ENCODE peak calls at places on chromosomes 11 and 22, in nine cellular contexts. One of them, this sample, is unnamed. For H3K4me1, the result is how much of the 10 kb centered on the place peaks cover.

GRCh38 chr11:71988050-71988449 is 10.7 kb upstream of the IL18BP start:
- DNase-seq in gastrocnemius medialis: no peak
- DNase-seq in A673: no peak
- DNase-seq in lower lobe of right lung: no peak
- DNase-seq in IMR-90: peak
- DNase-seq in cardiac muscle cell: no peak
- DNase-seq in upper lobe of right lung: no peak
- DNase-seq in tibial artery: no peak
- DNase-seq in left lung: no peak
- DNase-seq in this sample: no peak

GRCh38 chr11:2988996-2989395 is 3.1 kb downstream of the NAP1L4 start:
- DNase-seq in gastrocnemius medialis: no peak
- DNase-seq in A673: no peak
- DNase-seq in lower lobe of right lung: no peak
- DNase-seq in IMR-90: peak
- DNase-seq in cardiac muscle cell: no peak
- DNase-seq in upper lobe of right lung: no peak
- DNase-seq in tibial artery: no peak
- DNase-seq in left lung: no peak
- DNase-seq in this sample: no peak

GRCh38 chr11:6992457-6993431 is 27.4 kb downstream of the ZNF214 start:
- DNase-seq in gastrocnemius medialis: peak
- DNase-seq in A673: no peak
- DNase-seq in lower lobe of right lung: no peak
- DNase-seq in IMR-90: peak
- DNase-seq in cardiac muscle cell: no peak
- DNase-seq in upper lobe of right lung: no peak
- DNase-seq in tibial artery: no peak
- DNase-seq in left lung: no peak
- DNase-seq in this sample: no peak

GRCh38 chr22:39997939-39998726 is 3.4 kb downstream of the FAM83F start:
- DNase-seq in gastrocnemius medialis: no peak
- DNase-seq in A673: no peak
- DNase-seq in lower lobe of right lung: no peak
- DNase-seq in IMR-90: peak
- DNase-seq in cardiac muscle cell: no peak
- DNase-seq in upper lobe of right lung: no peak
- DNase-seq in tibial artery: no peak
- DNase-seq in left lung: no peak
- DNase-seq in this sample: peak

GRCh38 chr11:47861762-47862161 is 13.6 kb upstream of the NUP160 start:
- DNase-seq in gastrocnemius medialis: no peak
- DNase-seq in A673: peak
- DNase-seq in lower lobe of right lung: no peak
- DNase-seq in IMR-90: peak
- DNase-seq in cardiac muscle cell: no peak
- DNase-seq in upper lobe of right lung: no peak
- DNase-seq in tibial artery: no peak
- DNase-seq in left lung: no peak
- DNase-seq in this sample: no peak

GRCh38 chr22:47294222-47294532 is 531.7 kb downstream of the TBC1D22A start:
- DNase-seq in gastrocnemius medialis: no peak
- DNase-seq in A673: no peak
- DNase-seq in lower lobe of right lung: no peak
- DNase-seq in IMR-90: peak
- DNase-seq in cardiac muscle cell: no peak
- DNase-seq in upper lobe of right lung: no peak
- DNase-seq in tibial artery: no peak
- DNase-seq in left lung: no peak
- DNase-seq in this sample: no peak

GRCh38 chr11:113168804-113169342 is 145.5 kb upstream of the TTC12 start:
- DNase-seq in gastrocnemius medialis: no peak
- DNase-seq in A673: peak
- DNase-seq in lower lobe of right lung: no peak
- DNase-seq in IMR-90: no peak
- DNase-seq in cardiac muscle cell: no peak
- DNase-seq in upper lobe of right lung: no peak
- DNase-seq in tibial artery: no peak
- DNase-seq in left lung: no peak
- DNase-seq in this sample: no peak

GRCh38 chr11:76604081-76604601 is 66.4 kb downstream of the LRRC32 start:
- DNase-seq in gastrocnemius medialis: no peak
- DNase-seq in A673: no peak
- DNase-seq in lower lobe of right lung: no peak
- DNase-seq in IMR-90: no peak
- DNase-seq in cardiac muscle cell: no peak
- DNase-seq in upper lobe of right lung: no peak
- DNase-seq in tibial artery: peak
- DNase-seq in left lung: no peak
- DNase-seq in this sample: no peak

GRCh38 chr22:24402460-24403192 is 24.8 kb upstream of the ADORA2A start:
- DNase-seq in gastrocnemius medialis: peak
- DNase-seq in A673: peak
- DNase-seq in lower lobe of right lung: no peak
- DNase-seq in IMR-90: peak
- DNase-seq in cardiac muscle cell: peak
- DNase-seq in upper lobe of right lung: no peak
- DNase-seq in tibial artery: peak
- DNase-seq in left lung: peak
- DNase-seq in this sample: peak

GRCh38 chr22:24398409-24398808 is 29.0 kb upstream of the ADORA2A start:
- DNase-seq in gastrocnemius medialis: no peak
- DNase-seq in A673: no peak
- DNase-seq in lower lobe of right lung: no peak
- DNase-seq in IMR-90: peak
- DNase-seq in cardiac muscle cell: no peak
- DNase-seq in upper lobe of right lung: no peak
- DNase-seq in tibial artery: no peak
- DNase-seq in left lung: no peak
- DNase-seq in this sample: no peak

GRCh38 chr22:24400726-24401596 is 26.4 kb upstream of the ADORA2A start:
- DNase-seq in gastrocnemius medialis: no peak
- DNase-seq in A673: no peak
- DNase-seq in lower lobe of right lung: no peak
- DNase-seq in IMR-90: peak
- DNase-seq in cardiac muscle cell: no peak
- DNase-seq in upper lobe of right lung: no peak
- DNase-seq in tibial artery: no peak
- DNase-seq in left lung: no peak
- DNase-seq in this sample: no peak

GRCh38 chr22:24401824-24402434 is 25.5 kb upstream of the ADORA2A start:
- DNase-seq in gastrocnemius medialis: no peak
- DNase-seq in A673: no peak
- DNase-seq in lower lobe of right lung: no peak
- DNase-seq in IMR-90: no peak
- DNase-seq in cardiac muscle cell: no peak
- DNase-seq in upper lobe of right lung: no peak
- DNase-seq in tibial artery: peak
- DNase-seq in left lung: no peak
- DNase-seq in this sample: peak

DNA sequence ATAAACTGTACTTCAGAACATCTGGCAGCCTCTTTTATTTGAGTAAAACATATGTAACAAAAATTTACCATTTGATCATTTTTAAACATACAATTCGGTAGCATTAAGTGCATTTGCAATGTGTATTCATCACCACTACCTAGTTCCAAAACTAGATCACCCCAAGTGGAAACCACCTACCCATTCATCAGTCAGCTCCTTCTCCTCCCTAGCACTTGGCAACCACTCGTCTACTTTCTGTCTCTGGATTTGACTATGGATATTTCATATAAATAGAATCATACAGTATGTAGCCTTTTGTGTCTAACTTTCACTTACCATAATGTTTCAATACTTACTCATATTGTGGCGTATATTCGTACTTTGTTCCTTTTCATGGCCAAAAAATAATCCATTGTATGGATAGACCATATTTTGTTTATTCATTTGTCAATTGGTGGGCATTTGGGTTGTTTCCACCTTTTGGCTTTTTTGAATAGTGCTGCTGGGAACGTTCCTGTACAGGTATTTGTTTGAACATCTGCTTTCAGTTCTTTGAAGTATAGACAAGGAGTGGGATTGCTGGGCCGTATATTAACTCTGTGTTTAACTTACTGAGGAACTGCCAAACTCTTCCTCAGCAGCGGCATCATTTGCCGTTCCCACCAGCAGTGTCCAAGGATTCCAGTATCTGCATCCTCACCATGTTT is 27.2 kb upstream of the ADORA2A start:
- DNase-seq in gastrocnemius medialis: no peak
- DNase-seq in A673: no peak
- DNase-seq in lower lobe of right lung: no peak
- DNase-seq in IMR-90: no peak
- DNase-seq in cardiac muscle cell: no peak
- DNase-seq in upper lobe of right lung: no peak
- DNase-seq in tibial artery: no peak
- DNase-seq in left lung: no peak
- DNase-seq in this sample: no peak
- H3K4me1 ChIP-seq in gastrocnemius medialis: under half
- H3K4me1 ChIP-seq in A673: under half
- H3K4me1 ChIP-seq in lower lobe of right lung: under half
- H3K4me1 ChIP-seq in IMR-90: under half
- H3K4me1 ChIP-seq in cardiac muscle cell: under half
- H3K4me1 ChIP-seq in upper lobe of right lung: under half
- H3K4me1 ChIP-seq in tibial artery: under half
- H3K4me1 ChIP-seq in left lung: under half
- H3K4me1 ChIP-seq in this sample: under half

GRCh38 chr11:14643697-14644395 is at the start of gene PDE3B:
- DNase-seq in gastrocnemius medialis: peak
- DNase-seq in A673: peak
- DNase-seq in lower lobe of right lung: peak
- DNase-seq in IMR-90: peak
- DNase-seq in cardiac muscle cell: peak
- DNase-seq in upper lobe of right lung: peak
- DNase-seq in tibial artery: peak
- DNase-seq in left lung: peak
- DNase-seq in this sample: peak

GRCh38 chr11:14644396-14645246 is 1.0 kb downstream of the PDE3B start:
- DNase-seq in gastrocnemius medialis: no peak
- DNase-seq in A673: peak
- DNase-seq in lower lobe of right lung: peak
- DNase-seq in IMR-90: no peak
- DNase-seq in cardiac muscle cell: peak
- DNase-seq in upper lobe of right lung: peak
- DNase-seq in tibial artery: peak
- DNase-seq in left lung: no peak
- DNase-seq in this sample: peak

GRCh38 chr11:14642453-14642852 is 1.2 kb upstream of the PDE3B start:
- DNase-seq in gastrocnemius medialis: no peak
- DNase-seq in A673: no peak
- DNase-seq in lower lobe of right lung: no peak
- DNase-seq in IMR-90: no peak
- DNase-seq in cardiac muscle cell: no peak
- DNase-seq in upper lobe of right lung: no peak
- DNase-seq in tibial artery: no peak
- DNase-seq in left lung: no peak
- DNase-seq in this sample: no peak

GRCh38 chr11:14641801-14642200 is 1.8 kb upstream of the PDE3B start:
- DNase-seq in gastrocnemius medialis: no peak
- DNase-seq in A673: no peak
- DNase-seq in lower lobe of right lung: no peak
- DNase-seq in IMR-90: no peak
- DNase-seq in cardiac muscle cell: no peak
- DNase-seq in upper lobe of right lung: no peak
- DNase-seq in tibial artery: no peak
- DNase-seq in left lung: no peak
- DNase-seq in this sample: no peak

GRCh38 chr11:14642873-14643696 is 519 bp upstream of the PDE3B start:
- DNase-seq in gastrocnemius medialis: no peak
- DNase-seq in A673: no peak
- DNase-seq in lower lobe of right lung: no peak
- DNase-seq in IMR-90: no peak
- DNase-seq in cardiac muscle cell: no peak
- DNase-seq in upper lobe of right lung: peak
- DNase-seq in tibial artery: no peak
- DNase-seq in left lung: peak
- DNase-seq in this sample: no peak
- H3K4me3 ChIP-seq in gastrocnemius medialis: peak
- H3K4me3 ChIP-seq in A673: peak
- H3K4me3 ChIP-seq in lower lobe of right lung: peak
- H3K4me3 ChIP-seq in IMR-90: peak
- H3K4me3 ChIP-seq in cardiac muscle cell: peak
- H3K4me3 ChIP-seq in upper lobe of right lung: peak
- H3K4me3 ChIP-seq in tibial artery: peak
- H3K4me3 ChIP-seq in left lung: peak
- H3K4me3 ChIP-seq in this sample: peak

GRCh38 chr11:33843018-33843417 is 48.9 kb downstream of the LMO2 start:
- DNase-seq in gastrocnemius medialis: no peak
- DNase-seq in A673: no peak
- DNase-seq in lower lobe of right lung: no peak
- DNase-seq in IMR-90: no peak
- DNase-seq in cardiac muscle cell: no peak
- DNase-seq in upper lobe of right lung: no peak
- DNase-seq in tibial artery: no peak
- DNase-seq in left lung: no peak
- DNase-seq in this sample: no peak

GRCh38 chr11:33842236-33842915 is 49.5 kb downstream of the LMO2 start:
- DNase-seq in gastrocnemius medialis: no peak
- DNase-seq in A673: no peak
- DNase-seq in lower lobe of right lung: no peak
- DNase-seq in IMR-90: no peak
- DNase-seq in cardiac muscle cell: no peak
- DNase-seq in upper lobe of right lung: no peak
- DNase-seq in tibial artery: no peak
- DNase-seq in left lung: no peak
- DNase-seq in this sample: no peak

GRCh38 chr11:33844236-33844635 is 47.6 kb downstream of the LMO2 start:
- DNase-seq in gastrocnemius medialis: no peak
- DNase-seq in A673: no peak
- DNase-seq in lower lobe of right lung: no peak
- DNase-seq in IMR-90: no peak
- DNase-seq in cardiac muscle cell: no peak
- DNase-seq in upper lobe of right lung: no peak
- DNase-seq in tibial artery: no peak
- DNase-seq in left lung: no peak
- DNase-seq in this sample: no peak

DNA sequence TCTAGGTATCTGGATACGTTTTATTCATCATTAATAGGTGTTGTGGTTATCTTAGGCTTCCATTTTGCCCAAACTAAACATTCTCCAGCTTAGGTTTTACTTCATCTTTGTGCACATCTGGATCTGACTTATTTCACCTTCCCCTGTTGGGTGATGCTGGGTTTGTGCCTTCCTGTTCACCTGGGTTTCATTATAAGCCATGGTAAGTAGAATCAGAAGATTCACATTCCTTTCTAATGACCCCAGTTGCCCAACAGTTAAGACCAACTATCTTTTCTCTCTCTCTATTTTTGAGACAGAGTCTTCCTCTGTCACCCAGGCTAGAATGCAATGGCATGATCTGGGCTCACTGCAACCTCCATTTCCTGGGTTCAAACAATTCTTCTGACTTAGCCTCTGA is 44.6 kb downstream of the LMO2 start:
- DNase-seq in gastrocnemius medialis: no peak
- DNase-seq in A673: no peak
- DNase-seq in lower lobe of right lung: no peak
- DNase-seq in IMR-90: no peak
- DNase-seq in cardiac muscle cell: no peak
- DNase-seq in upper lobe of right lung: no peak
- DNase-seq in tibial artery: no peak
- DNase-seq in left lung: no peak
- DNase-seq in this sample: no peak
- TF ChIP-seq CTCF in gastrocnemius medialis: no peak
- TF ChIP-seq CTCF in A673: no peak
- TF ChIP-seq CTCF in lower lobe of right lung: no peak
- TF ChIP-seq CTCF in IMR-90: no peak
- TF ChIP-seq CTCF in cardiac muscle cell: no peak
- TF ChIP-seq CTCF in upper lobe of right lung: no peak
- TF ChIP-seq CTCF in tibial artery: no peak
- TF ChIP-seq CTCF in left lung: no peak
- TF ChIP-seq CTCF in this sample: no peak

DNA sequence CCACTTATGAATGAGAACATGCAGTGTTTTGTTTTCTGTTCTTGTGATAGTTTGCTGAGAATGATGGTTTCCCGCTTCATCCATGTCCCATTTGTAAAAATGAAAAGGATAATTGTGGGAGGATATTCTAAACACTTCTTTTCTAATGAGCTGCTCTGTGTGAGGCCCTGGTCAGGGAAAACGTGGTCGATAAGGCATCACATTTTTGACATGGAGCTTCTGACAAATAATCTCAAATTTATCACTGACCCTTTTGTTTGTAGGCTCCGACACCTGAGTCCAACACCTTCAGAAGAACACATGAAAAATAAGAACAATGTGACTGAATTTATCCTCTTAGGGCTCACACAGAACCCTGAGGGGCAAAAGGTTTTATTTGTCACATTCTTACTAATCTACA is at the start of gene OR4A15:
- DNase-seq in gastrocnemius medialis: no peak
- DNase-seq in A673: no peak
- DNase-seq in lower lobe of right lung: no peak
- DNase-seq in IMR-90: no peak
- DNase-seq in cardiac muscle cell: no peak
- DNase-seq in upper lobe of right lung: no peak
- DNase-seq in tibial artery: no peak
- DNase-seq in left lung: no peak
- DNase-seq in this sample: no peak
- H3K4me1 ChIP-seq in gastrocnemius medialis: under half
- H3K4me1 ChIP-seq in A673: under half
- H3K4me1 ChIP-seq in lower lobe of right lung: under half
- H3K4me1 ChIP-seq in IMR-90: under half
- H3K4me1 ChIP-seq in cardiac muscle cell: under half
- H3K4me1 ChIP-seq in upper lobe of right lung: under half
- H3K4me1 ChIP-seq in tibial artery: under half
- H3K4me1 ChIP-seq in left lung: under half
- H3K4me1 ChIP-seq in this sample: under half

This sample was measured in BE2C.